ENCODE peak calls at places on chromosome 22, in five cellular contexts. One of them, this sample, is unnamed.

GRCh38 chr22:41966607-41967240 is 2.5 kb upstream of the SEPTIN3 start:
- DNase-seq in T-cell: peak; percentile 24
- DNase-seq in tibial nerve: peak; percentile 26
- DNase-seq in CD4-positive, alpha-beta T cell: no peak
- DNase-seq in aorta: peak; percentile 61
- DNase-seq in this sample: peak; percentile 39

GRCh38 chr22:46481386-46481785 is 56.0 kb downstream of the CELSR1 start:
- DNase-seq in CD4-positive, alpha-beta T cell: no peak
- DNase-seq in aorta: no peak
- DNase-seq in T-cell: no peak
- DNase-seq in tibial nerve: no peak
- DNase-seq in this sample: no peak

GRCh38 chr22:26124991-26125725 is 44.1 kb upstream of the SEZ6L start:
- DNase-seq in T-cell: no peak
- DNase-seq in aorta: no peak
- DNase-seq in tibial nerve: no peak
- DNase-seq in CD4-positive, alpha-beta T cell: no peak
- DNase-seq in this sample: no peak

GRCh38 chr22:37803195-37803635 is 4.5 kb upstream of the GCAT start:
- DNase-seq in CD4-positive, alpha-beta T cell: no peak
- DNase-seq in aorta: no peak
- DNase-seq in tibial nerve: no peak
- DNase-seq in T-cell: no peak
- DNase-seq in this sample: no peak

GRCh38 chr22:26658671-26659478 is 1.5 kb downstream of the MIAT start:
- DNase-seq in aorta: peak; percentile 72
- DNase-seq in T-cell: peak; percentile 48
- DNase-seq in tibial nerve: peak; percentile 16
- DNase-seq in CD4-positive, alpha-beta T cell: peak; percentile 71
- DNase-seq in this sample: peak; percentile 77

GRCh38 chr22:45162531-45162930 is 1.2 kb upstream of the NUP50 start:
- DNase-seq in tibial nerve: no peak
- DNase-seq in T-cell: no peak
- DNase-seq in CD4-positive, alpha-beta T cell: no peak
- DNase-seq in aorta: no peak
- DNase-seq in this sample: no peak

GRCh38 chr22:22906907-22907550 is 19.4 kb downstream of the IGLL5 start:
- DNase-seq in tibial nerve: no peak
- DNase-seq in CD4-positive, alpha-beta T cell: no peak
- DNase-seq in T-cell: no peak
- DNase-seq in aorta: no peak
- DNase-seq in this sample: no peak

GRCh38 chr22:31246687-31247086 is 34.6 kb downstream of the LIMK2 start:
- DNase-seq in aorta: no peak
- DNase-seq in tibial nerve: no peak
- DNase-seq in CD4-positive, alpha-beta T cell: no peak
- DNase-seq in T-cell: no peak
- DNase-seq in this sample: no peak

GRCh38 chr22:46795140-46795539 is 32.7 kb downstream of the TBC1D22A start:
- DNase-seq in T-cell: no peak
- DNase-seq in CD4-positive, alpha-beta T cell: no peak
- DNase-seq in aorta: no peak
- DNase-seq in tibial nerve: no peak
- DNase-seq in this sample: no peak

GRCh38 chr22:19884954-19885751 is 30.5 kb upstream of the GNB1L start:
- DNase-seq in aorta: peak; percentile 45
- DNase-seq in CD4-positive, alpha-beta T cell: no peak
- DNase-seq in tibial nerve: no peak
- DNase-seq in T-cell: no peak
- DNase-seq in this sample: no peak

GRCh38 chr22:47161631-47162030 is 399.2 kb downstream of the TBC1D22A start:
- DNase-seq in CD4-positive, alpha-beta T cell: no peak
- DNase-seq in T-cell: no peak
- DNase-seq in aorta: peak; percentile 29
- DNase-seq in tibial nerve: no peak
- DNase-seq in this sample: no peak

GRCh38 chr22:31039393-31039792 is 41.7 kb upstream of the SMTN start:
- DNase-seq in aorta: peak; percentile 49
- DNase-seq in CD4-positive, alpha-beta T cell: no peak
- DNase-seq in tibial nerve: no peak
- DNase-seq in T-cell: no peak
- DNase-seq in this sample: no peak

GRCh38 chr22:24433868-24434471 is 6.6 kb downstream of the ADORA2A start:
- DNase-seq in CD4-positive, alpha-beta T cell: no peak
- DNase-seq in tibial nerve: peak; percentile 43
- DNase-seq in T-cell: no peak
- DNase-seq in aorta: no peak
- DNase-seq in this sample: no peak

GRCh38 chr22:26485013-26485412 is 1.3 kb downstream of the SRRD start:
- DNase-seq in aorta: no peak
- DNase-seq in CD4-positive, alpha-beta T cell: no peak
- DNase-seq in tibial nerve: no peak
- DNase-seq in T-cell: no peak
- DNase-seq in this sample: no peak

GRCh38 chr22:20552913-20553401 is 45.5 kb downstream of the MED15 start:
- DNase-seq in tibial nerve: no peak
- DNase-seq in aorta: no peak
- DNase-seq in CD4-positive, alpha-beta T cell: no peak
- DNase-seq in T-cell: no peak
- DNase-seq in this sample: peak; percentile 64

GRCh38 chr22:46083383-46084350 is 66.7 kb upstream of the PPARA start:
- DNase-seq in aorta: peak; percentile 42
- DNase-seq in tibial nerve: no peak
- DNase-seq in T-cell: no peak
- DNase-seq in CD4-positive, alpha-beta T cell: no peak
- DNase-seq in this sample: peak; percentile 24

GRCh38 chr22:50262460-50262911 is 1.0 kb upstream of the MAPK12 start:
- DNase-seq in T-cell: no peak
- DNase-seq in aorta: no peak
- DNase-seq in CD4-positive, alpha-beta T cell: no peak
- DNase-seq in tibial nerve: no peak
- DNase-seq in this sample: no peak

GRCh38 chr22:40271440-40271839 is 74.9 kb upstream of the ADSL start:
- DNase-seq in T-cell: no peak
- DNase-seq in aorta: no peak
- DNase-seq in CD4-positive, alpha-beta T cell: no peak
- DNase-seq in tibial nerve: no peak
- DNase-seq in this sample: no peak

GRCh38 chr22:46547179-46547882 is 9.9 kb upstream of the CELSR1 start:
- DNase-seq in aorta: peak; percentile 85
- DNase-seq in CD4-positive, alpha-beta T cell: no peak
- DNase-seq in tibial nerve: no peak
- DNase-seq in T-cell: no peak
- DNase-seq in this sample: peak; percentile 35

GRCh38 chr22:46934746-46935491 is 172.5 kb downstream of the TBC1D22A start:
- DNase-seq in tibial nerve: no peak
- DNase-seq in CD4-positive, alpha-beta T cell: no peak
- DNase-seq in aorta: no peak
- DNase-seq in T-cell: no peak
- DNase-seq in this sample: peak; percentile 71

GRCh38 chr22:46966495-46966845 is 204.0 kb downstream of the TBC1D22A start:
- DNase-seq in T-cell: no peak
- DNase-seq in CD4-positive, alpha-beta T cell: no peak
- DNase-seq in tibial nerve: no peak
- DNase-seq in aorta: no peak
- DNase-seq in this sample: no peak

GRCh38 chr22:47423861-47424820 is 661.7 kb downstream of the TBC1D22A start:
- DNase-seq in CD4-positive, alpha-beta T cell: no peak
- DNase-seq in tibial nerve: no peak
- DNase-seq in aorta: no peak
- DNase-seq in T-cell: no peak
- DNase-seq in this sample: no peak

GRCh38 chr22:32717337-32718240 is 83.9 kb upstream of the TIMP3 start:
- DNase-seq in tibial nerve: no peak
- DNase-seq in CD4-positive, alpha-beta T cell: no peak
- DNase-seq in T-cell: no peak
- DNase-seq in aorta: no peak
- DNase-seq in this sample: no peak

GRCh38 chr22:46747646-46748045 is 9.6 kb upstream of the CERK start:
- DNase-seq in T-cell: no peak
- DNase-seq in CD4-positive, alpha-beta T cell: no peak
- DNase-seq in aorta: no peak
- DNase-seq in tibial nerve: no peak
- DNase-seq in this sample: no peak